ENCODE peak calls at places on chromosomes 12 and 14, in seven cellular contexts. K, Y, S, X, R, N and I are unnamed samples.

GRCh38 chr14:89304972-89305703 is 111.9 kb downstream of the FOXN3 start:
- DNase-seq in K (no peak), Y (peak; percentile 89), S (no peak), X (peak; percentile 16), R (no peak), N (peak; percentile 63), I (no peak)

GRCh38 chr12:49920241-49920914 is 16.7 kb upstream of the FAIM2 start:
- DNase-seq in K (no peak), Y (peak; percentile 91), S (no peak), X (no peak), R (no peak), N (no peak), I (no peak)

GRCh38 chr12:69714542-69714941 is 15.4 kb upstream of the BEST3 start:
- DNase-seq in K (no peak), Y (no peak), S (no peak), X (no peak), R (no peak), N (no peak), I (no peak)

GRCh38 chr12:28563286-28563685 is 373.0 kb downstream of the CCDC91 start:
- DNase-seq in K (no peak), Y (no peak), S (no peak), X (no peak), R (no peak), N (no peak), I (no peak)

GRCh38 chr12:14422516-14423230 is 57.2 kb downstream of the ATF7IP start:
- DNase-seq in K (no peak), Y (no peak), S (no peak), X (no peak), R (no peak), N (no peak), I (no peak)

GRCh38 chr12:62692884-62693283 is 226.3 kb downstream of the MON2 start:
- DNase-seq in K (no peak), Y (peak; percentile 82), S (no peak), X (no peak), R (no peak), N (no peak), I (peak; percentile 78)

GRCh38 chr12:47205532-47206449 is 126.0 kb upstream of the AMIGO2 start:
- DNase-seq in K (no peak), Y (no peak), S (no peak), X (no peak), R (no peak), N (no peak), I (no peak)

GRCh38 chr14:106875503-106875902 is 1349.1 kb downstream of the TMEM121 start:
- DNase-seq in K (peak; percentile 51), Y (no peak), S (peak; percentile 43), X (no peak), R (no peak), N (peak; percentile 21), I (no peak)

GRCh38 chr12:25054076-25054782 is 105.3 kb upstream of the BCAT1 start:
- DNase-seq in K (no peak), Y (no peak), S (no peak), X (no peak), R (no peak), N (no peak), I (no peak)

GRCh38 chr12:101829639-101830390 is 944 bp downstream of the GNPTAB start:
- DNase-seq in K (peak; percentile 49), Y (no peak), S (no peak), X (no peak), R (no peak), N (peak; percentile 54), I (no peak)

DNA sequence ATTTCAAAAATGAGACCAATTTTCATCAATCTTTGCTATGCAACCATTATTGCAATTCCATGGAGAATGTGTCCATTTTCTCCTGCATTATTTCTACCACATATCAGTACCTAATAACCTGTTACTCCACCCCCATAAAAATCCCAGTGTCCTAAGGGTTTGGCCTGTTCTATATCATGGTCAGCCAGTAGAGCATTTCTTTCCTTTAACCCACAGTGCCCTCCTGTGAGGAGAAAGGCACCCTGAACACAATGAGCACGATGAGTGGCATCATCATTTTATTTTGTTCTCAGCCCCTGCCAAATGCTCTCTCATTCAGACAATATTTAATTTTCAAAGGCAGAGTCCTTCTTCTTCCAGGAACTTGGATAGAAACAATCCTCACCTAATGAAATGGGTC is 11.6 kb upstream of the IFNG-AS1 start:
- DNase-seq in K (no peak), Y (no peak), S (no peak), X (no peak), R (no peak), N (no peak), I (no peak)
- TF ChIP-seq CTCF in K (no peak), Y (no peak), S (no peak), X (no peak), R (no peak), N (no peak), I (no peak)

GRCh38 chr14:92385561-92385960 is 62.6 kb downstream of the SLC24A4 start:
- DNase-seq in K (no peak), Y (no peak), S (peak; percentile 88), X (no peak), R (no peak), N (no peak), I (no peak)

GRCh38 chr14:92384461-92385133 is 61.6 kb downstream of the SLC24A4 start:
- DNase-seq in K (no peak), Y (peak; percentile 12), S (no peak), X (no peak), R (no peak), N (no peak), I (no peak)

GRCh38 chr14:92380131-92380530 is 57.2 kb downstream of the SLC24A4 start:
- DNase-seq in K (no peak), Y (no peak), S (peak; percentile 74), X (no peak), R (no peak), N (no peak), I (no peak)

GRCh38 chr14:92380582-92380981 is 57.6 kb downstream of the SLC24A4 start:
- DNase-seq in K (no peak), Y (no peak), S (no peak), X (no peak), R (no peak), N (no peak), I (no peak)

DNA sequence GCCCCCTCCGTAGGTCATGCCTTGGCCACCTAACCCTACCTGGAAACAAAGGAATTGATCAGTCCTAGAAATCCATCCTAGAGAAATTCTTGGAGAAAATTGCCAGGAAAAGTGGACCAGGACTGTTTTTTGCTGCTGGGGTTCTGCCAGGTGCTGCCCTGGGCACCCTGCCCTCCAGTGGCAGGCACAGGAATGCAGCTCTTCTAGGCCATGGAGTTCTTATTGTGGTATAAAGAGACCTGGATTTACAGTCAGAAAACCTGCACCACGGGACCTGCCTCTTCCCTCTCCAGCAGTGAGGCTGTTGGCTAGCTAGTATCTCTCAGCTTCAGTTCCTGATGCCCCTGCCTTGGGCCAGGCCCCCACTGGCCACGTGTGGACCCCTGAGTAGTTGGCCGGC is 59.7 kb downstream of the SLC24A4 start:
- DNase-seq in K (no peak), Y (peak; percentile 11), S (no peak), X (no peak), R (peak; percentile 31), N (no peak), I (no peak)
- TF ChIP-seq CTCF in K (no peak), Y (peak; percentile 15), S (peak; percentile 63), X (no peak), R (peak; percentile 55), N (peak; percentile 17), I (peak; percentile 22)

GRCh38 chr14:69259531-69260245 is at the start of gene GALNT16:
- DNase-seq in K (peak; percentile 38), Y (peak; percentile 27), S (peak; percentile 73), X (no peak), R (peak; percentile 69), N (no peak), I (no peak)
- TF ChIP-seq CTCF in K (no peak), Y (no peak), S (peak; percentile 59), X (peak; percentile 18), R (peak; percentile 29), N (no peak), I (peak; percentile 35)

DNA sequence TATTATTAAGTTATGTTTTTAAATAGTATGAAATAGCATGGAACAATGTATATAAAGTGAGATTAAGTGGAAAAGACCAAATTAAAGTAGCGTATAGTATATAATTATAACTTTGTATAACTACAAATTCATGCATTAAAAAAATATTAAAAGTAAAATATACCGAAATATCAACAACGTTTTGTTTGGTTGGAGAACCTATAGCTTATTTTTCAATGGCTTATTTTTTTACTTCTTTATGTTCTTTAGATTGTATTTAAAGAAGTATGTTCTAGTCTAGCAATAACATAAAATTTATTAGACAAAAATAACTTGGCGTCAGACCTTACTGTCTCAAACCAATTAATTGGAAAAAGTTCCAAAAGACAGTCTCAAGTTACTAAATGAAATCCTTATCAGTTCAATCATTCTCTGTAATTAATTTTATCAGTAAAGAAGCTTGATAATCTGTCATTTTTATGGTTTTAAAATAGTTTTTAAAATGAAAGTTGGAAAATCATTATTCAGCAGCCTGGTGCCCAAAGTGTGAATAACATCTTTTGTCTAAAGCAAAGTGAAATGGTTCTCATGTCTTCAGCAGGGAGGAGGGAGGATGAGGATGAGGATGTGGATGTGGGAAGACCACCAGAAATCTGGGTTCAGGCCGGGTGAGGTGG is 46.7 kb downstream of the IRAK3 start:
- DNase-seq in K (no peak), Y (peak; percentile 38), S (no peak), X (no peak), R (peak; percentile 25), N (peak; percentile 64), I (no peak)
- TF ChIP-seq CTCF in K (no peak), Y (no peak), S (no peak), X (peak; percentile 26), R (no peak), N (peak; percentile 30), I (no peak)

GRCh38 chr14:92501891-92502351 is 11.7 kb upstream of the RIN3 start:
- DNase-seq in K (no peak), Y (peak; percentile 56), S (no peak), X (no peak), R (no peak), N (no peak), I (peak; percentile 79)

GRCh38 chr14:92505826-92506225 is 7.8 kb upstream of the RIN3 start:
- DNase-seq in K (no peak), Y (no peak), S (no peak), X (no peak), R (no peak), N (no peak), I (no peak)

GRCh38 chr14:92506230-92506629 is 7.4 kb upstream of the RIN3 start:
- DNase-seq in K (no peak), Y (no peak), S (no peak), X (no peak), R (no peak), N (no peak), I (no peak)

GRCh38 chr14:92502541-92503286 is 10.9 kb upstream of the RIN3 start:
- DNase-seq in K (no peak), Y (no peak), S (no peak), X (no peak), R (no peak), N (no peak), I (no peak)

GRCh38 chr14:92503756-92504491 is 9.7 kb upstream of the RIN3 start:
- DNase-seq in K (no peak), Y (peak; percentile 43), S (no peak), X (no peak), R (no peak), N (no peak), I (no peak)
- TF ChIP-seq CTCF in K (no peak), Y (no peak), S (no peak), X (no peak), R (no peak), N (no peak), I (no peak)